ENCODE peak calls at places on chromosomes 5 and 9, in four cellular contexts. Z is HCT116, U is PC-3, F is MM.1S. X is an unnamed sample.

GRCh38 chr5:148005788-148006520 is 57.8 kb upstream of the SPINK5 start:
- DNase-seq in U (peak), F (no peak), Z (peak), X (peak)

GRCh38 chr9:34093578-34093977 is 32.9 kb downstream of the DCAF12 start:
- DNase-seq in F (no peak), Z (no peak), U (no peak), X (no peak)

GRCh38 chr5:74433255-74434123 is 207.0 kb downstream of the ENC1 start:
- DNase-seq in Z (no peak), F (peak), U (peak), X (peak)

GRCh38 chr5:89342106-89342876 is 459.3 kb upstream of the MEF2C start:
- DNase-seq in F (peak), U (no peak), Z (no peak), X (no peak)

GRCh38 chr9:98807070-98807810 is at the start of gene GALNT12:
- DNase-seq in F (peak), U (no peak), Z (no peak), X (peak)

GRCh38 chr5:91848453-91848852 is 465.3 kb upstream of the ARRDC3 start:
- DNase-seq in U (peak), F (no peak), Z (peak), X (no peak)

GRCh38 chr5:146995878-146996277 is 117.3 kb upstream of the PPP2R2B start:
- DNase-seq in U (peak), Z (no peak), F (no peak), X (no peak)

GRCh38 chr5:12691330-12691729 is 787.1 kb upstream of the CTNND2 start:
- DNase-seq in Z (no peak), U (peak), F (no peak), X (peak)

GRCh38 chr9:106622148-106622547 is 240.8 kb upstream of the ZNF462 start:
- DNase-seq in U (no peak), F (no peak), Z (no peak), X (peak)

GRCh38 chr5:110371725-110372041 is 354.8 kb downstream of the TMEM232 start:
- DNase-seq in Z (no peak), U (no peak), F (no peak), X (no peak)

GRCh38 chr5:135827965-135828792 is 6.3 kb upstream of the SLC25A48 start:
- DNase-seq in U (no peak), F (no peak), Z (no peak), X (no peak)

GRCh38 chr5:131353991-131354390 is 90.1 kb downstream of the CDC42SE2 start:
- DNase-seq in F (no peak), Z (no peak), U (no peak), X (no peak)

GRCh38 chr5:90558344-90559192 is at the start of gene ADGRV1:
- DNase-seq in U (peak), F (peak), Z (peak), X (peak)

GRCh38 chr5:41246376-41246775 is 33.0 kb upstream of the C6 start:
- DNase-seq in Z (peak), U (peak), F (no peak), X (no peak)

GRCh38 chr5:106825379-106825778 is 845.4 kb downstream of the EFNA5 start:
- DNase-seq in F (no peak), Z (no peak), U (peak), X (no peak)

GRCh38 chr9:28810375-28811075 is 1237.2 kb upstream of the C9orf72 start:
- DNase-seq in F (no peak), Z (no peak), U (peak), X (no peak)

GRCh38 chr5:66518753-66519152 is 77.4 kb upstream of the MAST4 start:
- DNase-seq in U (no peak), Z (no peak), F (no peak), X (no peak)

GRCh38 chr5:179288809-179289185 is 56.5 kb downstream of the ADAMTS2 start:
- DNase-seq in Z (no peak), F (no peak), U (no peak), X (no peak)

GRCh38 chr5:1983401-1983800 is 100.7 kb upstream of the IRX4 start:
- DNase-seq in U (no peak), Z (no peak), F (no peak), X (no peak)

GRCh38 chr5:78377056-78377717 is 16.8 kb downstream of the SCAMP1 start:
- DNase-seq in U (peak), F (no peak), Z (no peak), X (no peak)

GRCh38 chr9:129121483-129121882 is 10.3 kb downstream of the PTPA start:
- DNase-seq in F (no peak), U (no peak), Z (no peak), X (no peak)

GRCh38 chr9:3578786-3579185 is 53.0 kb upstream of the RFX3 start:
- DNase-seq in F (no peak), Z (no peak), U (peak), X (no peak)

GRCh38 chr5:37876926-37877325 is 37.1 kb upstream of the GDNF start:
- DNase-seq in U (no peak), F (no peak), Z (no peak), X (no peak)

GRCh38 chr5:37875051-37875787 is 35.4 kb upstream of the GDNF start:
- DNase-seq in F (no peak), U (peak), Z (no peak), X (no peak)

GRCh38 chr5:37873988-37874387 is 34.1 kb upstream of the GDNF start:
- DNase-seq in F (no peak), U (no peak), Z (no peak), X (no peak)

GRCh38 chr5:37871023-37871815 is 31.4 kb upstream of the GDNF start:
- DNase-seq in F (no peak), U (peak), Z (no peak), X (no peak)

DNA sequence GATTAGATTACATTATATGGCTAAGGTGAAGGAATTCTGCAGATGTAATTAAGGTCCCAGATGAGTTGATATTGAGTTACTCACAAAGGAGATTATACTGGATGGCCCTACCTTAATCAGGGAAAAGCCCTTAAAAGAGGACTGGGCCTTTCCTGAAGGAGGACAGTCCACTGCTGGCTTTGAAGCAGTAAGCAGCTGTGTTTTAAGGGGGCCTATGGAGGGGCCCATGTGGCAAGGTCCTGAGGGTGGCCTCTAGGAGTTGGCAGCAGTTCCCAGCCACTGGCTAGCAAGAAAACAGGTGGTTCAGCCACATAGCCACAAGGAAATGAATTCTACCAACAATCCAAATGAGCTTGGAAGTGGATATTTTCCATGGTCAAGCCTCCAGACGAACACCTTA is 36.4 kb upstream of the GDNF start:
- DNase-seq in U (no peak), Z (no peak), F (no peak), X (no peak)
- TF ChIP-seq EZH2phosphoT487 in U (no peak), Z (no peak), F (no peak), X (no peak)

GRCh38 chr5:180586870-180587269 is 4.4 kb downstream of the SCGB3A1 start:
- DNase-seq in F (no peak), U (no peak), Z (no peak), X (no peak)

GRCh38 chr5:180583738-180584137 is 7.6 kb downstream of the SCGB3A1 start:
- DNase-seq in Z (no peak), F (no peak), U (no peak), X (no peak)
- H3K4me2 ChIP-seq in Z (no peak), F (no peak), U (no peak), X (no peak)

GRCh38 chr9:133739408-133740280 is 1.5 kb upstream of the SARDH start:
- DNase-seq in U (no peak), F (no peak), Z (no peak), X (no peak)
- TF ChIP-seq EZH2phosphoT487 in U (no peak), F (no peak), Z (no peak), X (no peak)

DNA sequence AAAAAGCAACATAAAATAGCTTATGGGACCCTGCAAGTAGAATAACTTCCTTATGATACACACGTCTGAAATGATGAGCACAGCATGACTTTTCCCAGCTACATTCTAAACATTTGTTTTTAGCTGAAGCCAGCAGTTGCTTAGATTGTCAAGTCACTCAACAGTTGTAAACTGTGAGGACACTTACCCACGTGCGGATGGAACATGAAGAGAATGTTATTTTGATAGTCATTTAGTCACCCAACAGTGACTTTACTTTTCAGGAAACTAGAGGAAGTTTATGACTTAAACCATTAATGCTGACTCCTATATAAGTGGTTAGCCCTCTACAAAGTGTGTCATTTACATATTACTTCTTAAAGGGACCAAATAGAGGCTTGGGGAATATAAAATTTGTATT is 3.0 kb downstream of the HACD4 start:
- DNase-seq in Z (no peak), U (no peak), F (no peak), X (no peak)
- H3K4me2 ChIP-seq in Z (no peak), U (no peak), F (no peak), X (no peak)

GRCh38 chr9:133058051-133058450 is 3.7 kb upstream of the CEL start:
- DNase-seq in U (no peak), Z (no peak), F (no peak), X (no peak)

GRCh38 chr9:133060417-133060841 is 1.4 kb upstream of the CEL start:
- DNase-seq in F (peak), Z (no peak), U (no peak), X (no peak)

GRCh38 chr9:133059623-133060022 is 2.2 kb upstream of the CEL start:
- DNase-seq in F (no peak), U (no peak), Z (no peak), X (no peak)

GRCh38 chr9:133057553-133057952 is 4.2 kb upstream of the CEL start:
- DNase-seq in U (no peak), Z (no peak), F (no peak), X (no peak)

DNA sequence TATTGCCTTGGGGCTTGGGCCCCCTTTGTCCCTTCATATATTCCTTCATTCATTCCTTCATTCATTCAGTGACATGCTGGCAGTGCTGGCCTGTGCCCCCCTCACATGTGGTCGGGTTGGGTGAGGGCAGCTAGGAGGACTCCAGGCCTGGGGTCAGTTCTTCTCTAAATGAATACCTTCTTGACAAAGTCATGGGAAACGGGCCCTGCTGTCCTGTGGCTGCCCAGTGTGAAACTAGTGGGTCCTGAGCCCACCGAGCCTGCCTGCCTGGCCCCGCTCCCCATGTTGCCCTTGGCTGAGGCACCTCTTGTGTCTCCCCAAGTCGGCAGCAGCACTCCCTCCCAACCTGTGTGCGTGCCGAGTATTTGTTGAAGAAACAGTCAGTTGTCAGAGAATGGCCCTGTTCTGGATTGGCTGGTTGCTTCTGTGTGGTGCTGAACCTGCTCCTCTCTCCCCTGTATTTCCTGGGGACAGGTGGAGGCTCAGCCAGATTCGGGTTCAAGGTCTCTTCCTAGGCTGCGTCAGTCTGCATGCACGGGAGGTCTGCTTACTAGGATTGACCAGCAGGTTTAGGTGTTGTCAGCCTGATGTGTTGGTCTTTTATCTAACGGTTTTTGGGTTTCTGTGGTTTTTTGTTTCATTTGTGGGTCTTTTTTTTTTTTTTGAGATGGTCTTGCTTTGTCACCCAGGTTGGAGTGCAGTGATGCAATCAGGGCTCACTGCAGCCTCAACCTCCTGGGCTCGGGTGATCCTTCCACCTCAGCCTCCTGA is 3.0 kb upstream of the CEL start:
- DNase-seq in U (no peak), F (peak), Z (no peak), X (no peak)
- TF ChIP-seq EZH2phosphoT487 in U (no peak), F (no peak), Z (no peak), X (no peak)

GRCh38 chr5:102975040-102975439 is 144.9 kb downstream of the GIN1 start:
- DNase-seq in U (no peak), Z (no peak), F (no peak), X (no peak)
- H3K4me2 ChIP-seq in U (no peak), Z (no peak), F (no peak), X (no peak)

GRCh38 chr5:54062958-54063357 is 247.4 kb downstream of the ARL15 start:
- DNase-seq in U (no peak), F (no peak), Z (no peak), X (no peak)
- TF ChIP-seq EZH2phosphoT487 in U (no peak), F (no peak), Z (no peak), X (no peak)

GRCh38 chr5:11174601-11175000 is 413.6 kb upstream of the DAP start:
- DNase-seq in F (no peak), U (no peak), Z (no peak), X (no peak)
- H3K4me2 ChIP-seq in F (no peak), U (no peak), Z (no peak), X (no peak)

GRCh38 chr5:57215629-57216195 is 41.9 kb downstream of the GPBP1 start:
- DNase-seq in U (no peak), Z (no peak), F (no peak), X (no peak)

GRCh38 chr5:57221049-57221568 is 47.2 kb downstream of the GPBP1 start:
- DNase-seq in F (peak), Z (peak), U (peak), X (peak)

GRCh38 chr5:57219386-57219785 is 45.5 kb downstream of the GPBP1 start:
- DNase-seq in U (no peak), Z (no peak), F (peak), X (no peak)

GRCh38 chr5:57211039-57211438 is 37.2 kb downstream of the GPBP1 start:
- DNase-seq in F (no peak), U (no peak), Z (no peak), X (no peak)

GRCh38 chr5:57216714-57217113 is 42.9 kb downstream of the GPBP1 start:
- DNase-seq in Z (no peak), U (peak), F (no peak), X (no peak)
- TF ChIP-seq EZH2phosphoT487 in Z (no peak), U (no peak), F (no peak), X (no peak)